ENCODE peak calls at places on chromosomes 2 and 18, in five cellular contexts. F is H7, S is epithelial cell of esophagus, K is astrocyte of the spinal cord, I is OCI-LY7. Y is an unnamed sample.

GRCh38 chr18:35754464-35754863 is 172.9 kb downstream of the GALNT1 start:
- DNase-seq in I (no peak), K (no peak), F (no peak), S (no peak), Y (no peak)

GRCh38 chr18:13895505-13896033 is 19.8 kb downstream of the MC2R start:
- DNase-seq in S (no peak), I (no peak), K (no peak), F (no peak), Y (no peak)

GRCh38 chr2:110115291-110116032 is at the start of gene MALL:
- DNase-seq in S (peak; percentile 87), I (no peak), K (peak; percentile 69), F (peak; percentile 82), Y (peak; percentile 74)

GRCh38 chr2:86201951-86202692 is 2.9 kb downstream of the MRPL35 start:
- DNase-seq in S (no peak), I (no peak), F (no peak), K (no peak), Y (no peak)

GRCh38 chr18:7414459-7414858 is 152.7 kb upstream of the PTPRM start:
- DNase-seq in F (no peak), I (no peak), S (peak; percentile 60), K (no peak), Y (no peak)

GRCh38 chr2:235641333-235641732 is 147.5 kb downstream of the AGAP1 start:
- DNase-seq in F (no peak), K (no peak), I (no peak), S (peak; percentile 43), Y (no peak)

GRCh38 chr2:226631671-226632070 is 167.9 kb downstream of the IRS1 start:
- DNase-seq in F (no peak), K (no peak), S (no peak), I (no peak), Y (peak; percentile 25)

GRCh38 chr2:222912117-222912516 is 51.3 kb downstream of the ACSL3 start:
- DNase-seq in F (no peak), K (no peak), I (peak; percentile 97), S (no peak), Y (no peak)

GRCh38 chr18:79513381-79514081 is 117.8 kb downstream of the NFATC1 start:
- DNase-seq in S (no peak), F (peak; percentile 42), I (no peak), K (no peak), Y (no peak)

GRCh38 chr2:131492418-131493198 is 411 bp upstream of the MZT2A start:
- DNase-seq in F (peak; percentile 99), K (peak; percentile 92), S (peak; percentile 97), I (peak; percentile 99), Y (peak; percentile 93)

GRCh38 chr2:212538156-212539144 is at the start of gene ERBB4:
- DNase-seq in F (peak; percentile 42), K (no peak), S (peak; percentile 8), I (no peak), Y (no peak)

GRCh38 chr2:10036095-10036879 is 7.1 kb upstream of the KLF11 start:
- DNase-seq in I (peak; percentile 13), K (peak; percentile 59), F (peak; percentile 86), S (peak; percentile 73), Y (peak; percentile 64)

GRCh38 chr2:209936106-209936663 is 66.3 kb upstream of the RPE start:
- DNase-seq in F (no peak), K (peak; percentile 51), S (peak; percentile 32), I (peak; percentile 1), Y (no peak)

GRCh38 chr18:35407871-35408481 is 30.8 kb upstream of the ZNF396 start:
- DNase-seq in I (peak; percentile 68), S (peak; percentile 79), F (peak; percentile 64), K (peak; percentile 80), Y (peak; percentile 29)

GRCh38 chr2:214881647-214882205 is 72.2 kb upstream of the BARD1 start:
- DNase-seq in I (no peak), S (peak; percentile 6), K (peak; percentile 38), F (no peak), Y (no peak)

GRCh38 chr2:235129856-235130255 is 178.0 kb downstream of the SH3BP4 start:
- DNase-seq in S (peak; percentile 34), I (no peak), F (no peak), K (no peak), Y (no peak)

GRCh38 chr2:24652265-24653232 is 140.6 kb downstream of the PTRHD1 start:
- DNase-seq in I (no peak), K (no peak), F (no peak), S (peak; percentile 1), Y (no peak)

GRCh38 chr2:96927420-96928171 is 57.7 kb upstream of the SEMA4C start:
- DNase-seq in S (peak; percentile 98), K (no peak), I (no peak), F (peak; percentile 62), Y (peak; percentile 52)

GRCh38 chr18:60966876-60967275 is 366.4 kb upstream of the CDH20 start:
- DNase-seq in S (no peak), I (no peak), K (peak; percentile 16), F (no peak), Y (no peak)

GRCh38 chr2:189772212-189772611 is 9.6 kb upstream of the OSGEPL1 start:
- DNase-seq in K (no peak), I (no peak), S (peak; percentile 16), F (no peak), Y (no peak)

GRCh38 chr2:127310980-127311379 is 17.0 kb upstream of the ERCC3 start:
- DNase-seq in F (no peak), K (no peak), I (no peak), S (no peak), Y (no peak)

GRCh38 chr2:56184500-56184996 is 758 bp downstream of the CCDC85A start:
- DNase-seq in I (no peak), S (peak; percentile 27), K (no peak), F (no peak), Y (no peak)

GRCh38 chr18:23237524-23238151 is 102.4 kb downstream of the CABLES1 start:
- DNase-seq in F (peak; percentile 87), I (peak; percentile 93), K (peak; percentile 73), S (peak; percentile 59), Y (peak; percentile 61)

GRCh38 chr2:85440736-85441135 is 22.2 kb downstream of the SH2D6 start:
- DNase-seq in K (no peak), I (no peak), S (no peak), F (no peak), Y (no peak)